ENCODE peak calls at places on chromosome 20, in seven cellular contexts. T, M, V, N, A, L and S are unnamed samples.

GRCh38 chr20:47276856-47277541 is 79.5 kb downstream of the ZMYND8 start:
- DNase-seq in N (peak; percentile 69), L (no peak), A (no peak), T (no peak), M (no peak), V (no peak), S (peak; percentile 84)

GRCh38 chr20:21357851-21358250 is 39.5 kb downstream of the NKX2-4 start:
- DNase-seq in V (no peak), N (peak; percentile 67), M (no peak), T (no peak), L (no peak), A (no peak), S (peak; percentile 12)

GRCh38 chr20:24610341-24611115 is 141.1 kb downstream of the SYNDIG1 start:
- DNase-seq in T (peak; percentile 47), M (no peak), A (no peak), V (no peak), L (no peak), N (no peak), S (no peak)

GRCh38 chr20:48656661-48657211 is 171.1 kb downstream of the PREX1 start:
- DNase-seq in M (no peak), T (peak; percentile 85), A (no peak), N (no peak), V (peak; percentile 10), L (no peak), S (no peak)

GRCh38 chr20:44247676-44248419 is 740 bp downstream of the GDAP1L1 start:
- DNase-seq in A (peak; percentile 44), L (no peak), N (peak; percentile 32), V (no peak), M (no peak), T (peak; percentile 94), S (peak; percentile 15)

GRCh38 chr20:24489631-24490260 is 20.3 kb downstream of the SYNDIG1 start:
- DNase-seq in A (no peak), T (no peak), M (no peak), L (no peak), N (no peak), V (no peak), S (no peak)

GRCh38 chr20:1266167-1266973 is at the start of gene SNPH:
- DNase-seq in L (peak; percentile 38), M (peak; percentile 6), N (peak; percentile 79), V (peak; percentile 53), A (peak; percentile 83), T (peak; percentile 77), S (peak; percentile 76)

GRCh38 chr20:32984196-32984595 is 20.0 kb downstream of the SUN5 start:
- DNase-seq in L (no peak), N (no peak), A (no peak), M (no peak), V (no peak), T (peak; percentile 46), S (no peak)

GRCh38 chr20:46951840-46952497 is 57.3 kb downstream of the EYA2 start:
- DNase-seq in L (no peak), N (no peak), M (no peak), T (peak; percentile 48), A (peak; percentile 6), V (no peak), S (peak; percentile 51)

GRCh38 chr20:23086931-23087411 is 847 bp upstream of the CD93 start:
- DNase-seq in L (no peak), N (no peak), V (no peak), T (no peak), M (no peak), A (no peak), S (no peak)

GRCh38 chr20:49700411-49701185 is 13.1 kb downstream of the B4GALT5 start:
- DNase-seq in M (no peak), T (no peak), N (peak; percentile 86), V (peak; percentile 71), A (no peak), L (no peak), S (peak; percentile 81)

GRCh38 chr20:38725959-38726848 is 1.9 kb downstream of the SLC32A1 start:
- DNase-seq in T (peak; percentile 84), M (peak; percentile 74), L (no peak), N (peak; percentile 39), V (no peak), A (peak; percentile 72), S (peak; percentile 11)